ENCODE peak calls at places on chromosomes 7 and 10, in nine cellular contexts. L, F, C, M, W, X, S, I and N are unnamed samples.

GRCh38 chr7:18053177-18053928 is 25.7 kb upstream of the PRPS1L1 start:
- DNase-seq in L (no peak), F (no peak), C (no peak), M (no peak), W (no peak), X (no peak), S (no peak), I (no peak), N (no peak)

GRCh38 chr10:35916791-35917190 is 274.7 kb upstream of the FZD8 start:
- DNase-seq in L (no peak), F (no peak), C (no peak), M (no peak), W (no peak), X (no peak), S (no peak), I (no peak), N (no peak)

GRCh38 chr7:2100278-2101205 is 132.2 kb downstream of the MAD1L1 start:
- DNase-seq in L (peak), F (no peak), C (no peak), M (no peak), W (peak), X (peak), S (no peak), I (no peak), N (no peak)

GRCh38 chr10:128751284-128751683 is 625.1 kb upstream of the MKI67 start:
- DNase-seq in L (no peak), F (no peak), C (no peak), M (no peak), W (no peak), X (no peak), S (peak), I (no peak), N (no peak)

GRCh38 chr7:131454538-131454937 is 101.9 kb downstream of the PODXL start:
- DNase-seq in L (no peak), F (no peak), C (no peak), M (no peak), W (no peak), X (no peak), S (peak), I (no peak), N (no peak)

GRCh38 chr7:17774701-17775288 is 165.5 kb downstream of the SNX13 start:
- DNase-seq in L (no peak), F (no peak), C (no peak), M (no peak), W (no peak), X (no peak), S (no peak), I (no peak), N (no peak)

GRCh38 chr7:27129729-27130539 is 623 bp downstream of the HOXA4 start:
- DNase-seq in L (no peak), F (no peak), C (no peak), M (no peak), W (no peak), X (peak), S (peak), I (no peak), N (no peak)

GRCh38 chr10:96044686-96045085 is 1.3 kb downstream of the CCNJ start:
- DNase-seq in L (peak), F (no peak), C (no peak), M (no peak), W (no peak), X (no peak), S (no peak), I (no peak), N (no peak)

GRCh38 chr10:98391065-98391464 is 23.9 kb downstream of the PYROXD2 start:
- DNase-seq in L (no peak), F (no peak), C (no peak), M (no peak), W (no peak), X (no peak), S (no peak), I (peak), N (no peak)

GRCh38 chr10:5892007-5892406 is 2.0 kb downstream of the FBH1 start:
- DNase-seq in L (no peak), F (no peak), C (no peak), M (no peak), W (no peak), X (no peak), S (no peak), I (no peak), N (no peak)

GRCh38 chr7:464712-465461 is 54.8 kb downstream of the PDGFA start:
- DNase-seq in L (no peak), F (no peak), C (no peak), M (no peak), W (no peak), X (no peak), S (no peak), I (no peak), N (no peak)

GRCh38 chr7:150332852-150333635 is 8.4 kb downstream of the RARRES2 start:
- DNase-seq in L (no peak), F (no peak), C (no peak), M (no peak), W (no peak), X (no peak), S (no peak), I (no peak), N (no peak)

GRCh38 chr7:55056577-55057480 is 38.0 kb downstream of the EGFR start:
- DNase-seq in L (no peak), F (no peak), C (no peak), M (no peak), W (no peak), X (no peak), S (no peak), I (no peak), N (no peak)

GRCh38 chr7:140304071-140304799 is 94.1 kb downstream of the SLC37A3 start:
- DNase-seq in L (peak), F (no peak), C (no peak), M (peak), W (peak), X (peak), S (no peak), I (peak), N (no peak)

GRCh38 chr10:75651452-75651851 is 220.0 kb downstream of the LRMDA start:
- DNase-seq in L (no peak), F (no peak), C (no peak), M (no peak), W (no peak), X (no peak), S (no peak), I (no peak), N (no peak)

GRCh38 chr10:98349508-98349922 is 65.5 kb downstream of the PYROXD2 start:
- DNase-seq in L (peak), F (no peak), C (no peak), M (no peak), W (no peak), X (no peak), S (no peak), I (no peak), N (no peak)

GRCh38 chr10:131323880-131324279 is 12.4 kb upstream of the TCERG1L start:
- DNase-seq in L (no peak), F (no peak), C (no peak), M (no peak), W (no peak), X (no peak), S (no peak), I (no peak), N (no peak)

GRCh38 chr7:101926265-101926664 is 108.8 kb downstream of the CUX1 start:
- DNase-seq in L (no peak), F (no peak), C (no peak), M (no peak), W (no peak), X (no peak), S (no peak), I (no peak), N (no peak)

GRCh38 chr7:116562529-116563121 is 37.8 kb downstream of the CAV1 start:
- DNase-seq in L (no peak), F (no peak), C (no peak), M (no peak), W (no peak), X (no peak), S (no peak), I (no peak), N (no peak)

GRCh38 chr7:141501451-141501850 is 49.8 kb upstream of the AGK start:
- DNase-seq in L (no peak), F (no peak), C (no peak), M (no peak), W (no peak), X (no peak), S (no peak), I (no peak), N (no peak)

GRCh38 chr7:92058040-92058439 is 76.2 kb downstream of the CYP51A1 start:
- DNase-seq in L (no peak), F (no peak), C (no peak), M (no peak), W (no peak), X (no peak), S (no peak), I (no peak), N (no peak)

GRCh38 chr10:92181575-92181974 is 109.3 kb downstream of the CPEB3 start:
- DNase-seq in L (peak), F (no peak), C (no peak), M (no peak), W (no peak), X (no peak), S (no peak), I (no peak), N (no peak)

GRCh38 chr7:120079704-120080103 is 193.3 kb upstream of the KCND2 start:
- DNase-seq in L (no peak), F (no peak), C (no peak), M (no peak), W (no peak), X (no peak), S (no peak), I (no peak), N (no peak)

GRCh38 chr10:23157691-23158369 is 34.3 kb upstream of the PTF1A start:
- DNase-seq in L (peak), F (no peak), C (no peak), M (no peak), W (no peak), X (no peak), S (peak), I (no peak), N (no peak)

GRCh38 chr7:150949971-150950491 is 28.1 kb downstream of the KCNH2 start:
- DNase-seq in L (no peak), F (no peak), C (no peak), M (no peak), W (no peak), X (no peak), S (no peak), I (peak), N (no peak)

GRCh38 chr7:128032605-128033235 is 1.5 kb upstream of the LRRC4 start:
- DNase-seq in L (peak), F (no peak), C (no peak), M (no peak), W (peak), X (no peak), S (no peak), I (no peak), N (peak)

GRCh38 chr7:80681272-80681885 is 42.9 kb downstream of the CD36 start:
- DNase-seq in L (peak), F (no peak), C (peak), M (no peak), W (no peak), X (no peak), S (no peak), I (no peak), N (no peak)